ENCODE peak calls at places on chromosomes 7 and 10, in eight cellular contexts. A is left ventricle myocardium inferior, P is cardiac muscle cell, N is omental fat pad, O is mammary epithelial cell, E is psoas muscle, I is RWPE1, B is lower leg skin. U is an unnamed sample.
A peak's percentile ranks its signal among the peaks of the same experiment; 100 is the strongest.

GRCh38 chr10:48299066-48299465 is 7.4 kb upstream of the MAPK8 start:
- DNase-seq in A (no peak), P (no peak), N (no peak), O (no peak), E (no peak), I (no peak), B (no peak), U (no peak)

GRCh38 chr10:22244855-22245254 is 27.0 kb upstream of the EBLN1 start:
- DNase-seq in A (no peak), P (no peak), N (no peak), O (no peak), E (no peak), I (no peak), B (no peak), U (no peak)

GRCh38 chr10:12638103-12638502 is 288.8 kb downstream of the CAMK1D start:
- DNase-seq in A (no peak), P (no peak), N (no peak), O (no peak), E (no peak), I (no peak), B (no peak), U (peak; percentile 38)

GRCh38 chr7:4834601-4835397 is 27.0 kb downstream of the PAPOLB start:
- DNase-seq in A (no peak), P (no peak), N (no peak), O (no peak), E (peak; percentile 41), I (no peak), B (no peak), U (no peak)

GRCh38 chr10:132994371-132994796 is 52.0 kb upstream of the CFAP46 start:
- DNase-seq in A (no peak), P (no peak), N (no peak), O (no peak), E (no peak), I (no peak), B (no peak), U (no peak)

GRCh38 chr7:51451751-51452465 is 135.3 kb upstream of the COBL start:
- DNase-seq in A (no peak), P (no peak), N (no peak), O (no peak), E (no peak), I (no peak), B (no peak), U (no peak)

GRCh38 chr7:143331179-143331825 is 15.4 kb downstream of the CLCN1 start:
- DNase-seq in A (no peak), P (no peak), N (no peak), O (peak; percentile 89), E (peak; percentile 77), I (peak; percentile 85), B (peak; percentile 26), U (no peak)

GRCh38 chr10:78852856-78853255 is 215.9 kb upstream of the ZMIZ1 start:
- DNase-seq in A (no peak), P (no peak), N (no peak), O (no peak), E (no peak), I (no peak), B (no peak), U (peak; percentile 47)

GRCh38 chr7:96299496-96299895 is 22.4 kb downstream of the SLC25A13 start:
- DNase-seq in A (no peak), P (no peak), N (no peak), O (no peak), E (no peak), I (no peak), B (no peak), U (no peak)

GRCh38 chr7:19051767-19052375 is 65.6 kb downstream of the TWIST1 start:
- DNase-seq in A (peak; percentile 16), P (no peak), N (no peak), O (peak; percentile 8), E (no peak), I (peak; percentile 41), B (no peak), U (peak; percentile 54)

GRCh38 chr7:100694196-100694745 is at the start of gene GIGYF1:
- DNase-seq in A (peak; percentile 81), P (peak; percentile 86), N (no peak), O (peak; percentile 31), E (peak; percentile 87), I (peak; percentile 84), B (no peak), U (peak; percentile 79)

GRCh38 chr10:24223953-24224352 is 15.0 kb downstream of the KIAA1217 start:
- DNase-seq in A (no peak), P (no peak), N (no peak), O (no peak), E (no peak), I (no peak), B (no peak), U (no peak)

GRCh38 chr10:14500172-14500765 is 169.5 kb upstream of the FRMD4A start:
- DNase-seq in A (no peak), P (no peak), N (no peak), O (no peak), E (no peak), I (no peak), B (no peak), U (no peak)

GRCh38 chr10:58237014-58237830 is 30.5 kb downstream of the IPMK start:
- DNase-seq in A (no peak), P (no peak), N (no peak), O (peak; percentile 68), E (no peak), I (peak; percentile 67), B (no peak), U (no peak)

GRCh38 chr7:135661311-135662122 is 797 bp upstream of the STMP1 start:
- DNase-seq in A (no peak), P (no peak), N (no peak), O (peak; percentile 35), E (no peak), I (peak; percentile 46), B (no peak), U (no peak)

GRCh38 chr10:102645741-102646609 is 1.7 kb downstream of the TRIM8 start:
- DNase-seq in A (peak; percentile 89), P (peak; percentile 68), N (peak; percentile 52), O (peak; percentile 96), E (peak; percentile 96), I (peak; percentile 96), B (peak; percentile 93), U (peak; percentile 92)

GRCh38 chr7:55558962-55559920 is 13.1 kb downstream of the VOPP1 start:
- DNase-seq in A (no peak), P (no peak), N (no peak), O (no peak), E (no peak), I (no peak), B (no peak), U (no peak)

GRCh38 chr7:48094861-48095293 is 5.8 kb downstream of the UPP1 start:
- DNase-seq in A (no peak), P (no peak), N (no peak), O (peak; percentile 52), E (no peak), I (peak; percentile 42), B (no peak), U (no peak)

GRCh38 chr10:59181668-59182067 is 5.2 kb downstream of the PHYHIPL start:
- DNase-seq in A (no peak), P (peak; percentile 73), N (no peak), O (peak; percentile 47), E (no peak), I (peak; percentile 48), B (no peak), U (no peak)

GRCh38 chr7:119879837-119880236 is 393.1 kb upstream of the KCND2 start:
- DNase-seq in A (no peak), P (no peak), N (no peak), O (no peak), E (no peak), I (no peak), B (no peak), U (no peak)

GRCh38 chr10:89591111-89591795 is 53.8 kb downstream of the PANK1 start:
- DNase-seq in A (peak; percentile 27), P (no peak), N (no peak), O (no peak), E (peak; percentile 57), I (no peak), B (no peak), U (no peak)

GRCh38 chr10:15461353-15462108 is 90.4 kb upstream of the FAM171A1 start:
- DNase-seq in A (peak; percentile 19), P (no peak), N (no peak), O (peak; percentile 9), E (peak; percentile 50), I (no peak), B (no peak), U (no peak)

GRCh38 chr10:29947701-29948060 is 111.7 kb downstream of the JCAD start:
- DNase-seq in A (no peak), P (no peak), N (no peak), O (peak; percentile 64), E (peak; percentile 76), I (no peak), B (no peak), U (no peak)
- TF ChIP-seq CTCF in A (peak; percentile 28), P (no peak), N (no peak), O (peak; percentile 54), E (no peak), I (no peak), B (no peak), U (no peak)

GRCh38 chr10:69883256-69883655 is 81.5 kb downstream of the COL13A1 start:
- DNase-seq in A (no peak), P (no peak), N (no peak), O (peak; percentile 27), E (no peak), I (peak; percentile 64), B (no peak), U (no peak)
- TF ChIP-seq CTCF in A (no peak), P (no peak), N (no peak), O (peak; percentile 74), E (no peak), I (no peak), B (no peak), U (no peak)

DNA sequence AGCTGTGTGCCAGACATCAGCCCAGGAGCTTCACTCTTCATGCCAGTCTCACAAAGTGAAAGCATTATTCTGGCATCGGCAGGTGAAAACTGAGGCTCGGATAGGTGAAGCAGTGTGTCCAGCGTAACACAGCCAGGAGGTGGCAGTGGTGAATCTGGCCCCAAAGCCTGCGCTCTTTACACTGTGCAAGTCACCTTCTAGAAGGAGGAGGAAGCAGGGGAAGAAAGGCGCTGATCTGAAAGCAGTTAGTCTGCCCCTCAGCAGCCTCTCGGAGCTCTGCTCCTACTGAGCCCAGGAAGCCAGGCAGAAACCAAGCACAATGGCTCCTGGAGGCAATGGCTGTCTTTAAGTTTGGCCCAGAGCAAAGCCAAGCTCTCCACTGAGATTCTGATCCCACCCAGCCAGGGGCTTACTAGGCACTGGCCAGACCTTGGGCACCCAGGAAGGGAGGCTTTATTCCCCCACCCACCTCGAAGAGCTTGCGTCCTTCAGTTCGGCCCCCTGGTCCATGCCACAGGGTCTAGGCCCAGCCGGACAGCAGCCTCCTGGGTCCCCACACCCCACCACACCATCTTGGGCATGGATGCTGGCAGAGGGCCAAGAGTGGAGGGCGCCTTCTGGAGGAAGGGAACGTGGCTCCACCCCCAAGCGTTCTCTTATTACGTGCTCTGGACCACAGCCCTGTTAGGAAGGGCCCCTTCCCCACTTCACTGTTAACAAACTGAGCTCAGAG is 104.5 kb downstream of the GRID1 start:
- DNase-seq in A (no peak), P (no peak), N (no peak), O (no peak), E (no peak), I (peak; percentile 32), B (no peak), U (peak; percentile 38)
- TF ChIP-seq CTCF in A (peak; percentile 41), P (no peak), N (no peak), O (no peak), E (no peak), I (no peak), B (no peak), U (no peak)

DNA sequence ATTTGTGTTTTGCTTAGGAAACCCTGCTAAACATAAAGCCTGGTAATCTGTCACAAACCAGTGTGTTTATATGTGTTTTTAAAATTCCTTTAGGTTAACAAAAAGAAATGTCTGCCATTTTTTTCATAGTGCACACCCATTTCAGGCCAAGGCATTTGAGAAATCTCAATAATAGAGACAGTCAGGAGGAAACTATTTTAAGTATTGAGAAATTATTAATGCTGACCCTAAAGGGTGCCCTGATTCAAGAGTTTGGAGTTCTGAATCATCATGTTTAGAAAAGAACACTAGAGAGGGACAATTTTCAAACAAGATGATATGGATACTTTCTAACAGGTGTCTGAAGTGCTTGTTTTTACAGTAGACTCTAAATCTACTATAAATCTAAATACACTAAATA is 28.7 kb downstream of the MALRD1 start:
- DNase-seq in A (no peak), P (no peak), N (no peak), O (no peak), E (no peak), I (no peak), B (no peak), U (no peak)
- TF ChIP-seq CTCF in A (no peak), P (no peak), N (no peak), O (no peak), E (no peak), I (no peak), B (no peak), U (no peak)

U was measured in activated CD8-positive, alpha-beta T cell treated with anti-CD3 and anti-CD28 coated beads for 36 hours.